ENCODE peak calls at places on chromosome 21, in eight cellular contexts. V is HFF-Myc, O is pancreas, G is GM23338, D is tibial nerve, U is cardiac fibroblast, K is prostate gland, C is astrocyte of the spinal cord. Q is an unnamed sample.
A peak's percentile ranks its signal among the peaks of the same experiment; 100 is the strongest.

GRCh38 chr21:34017127-34017961 is 56.0 kb upstream of the MRPS6 start:
- DNase-seq in V (no peak), O (no peak), G (no peak), D (no peak), U (peak; percentile 39), K (no peak), C (no peak), Q (no peak)

GRCh38 chr21:37208056-37208705 is 59.0 kb downstream of the VPS26C start:
- DNase-seq in V (no peak), O (no peak), G (no peak), D (peak; percentile 37), U (no peak), K (peak; percentile 51), C (peak; percentile 16), Q (no peak)

GRCh38 chr21:38165466-38166213 is 91.2 kb upstream of the KCNJ15 start:
- DNase-seq in V (peak; percentile 95), O (no peak), G (no peak), D (no peak), U (peak; percentile 17), K (no peak), C (peak; percentile 48), Q (peak; percentile 7)

GRCh38 chr21:35649186-35649585 is 411.1 kb downstream of the SETD4 start:
- DNase-seq in V (no peak), O (no peak), G (no peak), D (no peak), U (peak; percentile 39), K (no peak), C (peak; percentile 59), Q (peak; percentile 56)

GRCh38 chr21:29289317-29289716 is 9.4 kb upstream of the BACH1 start:
- DNase-seq in V (no peak), O (no peak), G (no peak), D (no peak), U (peak; percentile 52), K (no peak), C (no peak), Q (peak; percentile 59)

GRCh38 chr21:36203603-36203889 is 46.9 kb downstream of the DOP1B start:
- DNase-seq in V (peak; percentile 60), O (no peak), G (no peak), D (no peak), U (peak; percentile 64), K (no peak), C (peak; percentile 83), Q (peak; percentile 74)

GRCh38 chr21:33850401-33850800 is 65.2 kb downstream of the ATP5PO start:
- DNase-seq in V (no peak), O (no peak), G (no peak), D (no peak), U (no peak), K (no peak), C (no peak), Q (no peak)

GRCh38 chr21:26148071-26148470 is 22.5 kb downstream of the APP start:
- DNase-seq in V (no peak), O (no peak), G (peak; percentile 90), D (no peak), U (peak; percentile 43), K (no peak), C (no peak), Q (peak; percentile 49)

GRCh38 chr21:35831791-35832190 is 228.5 kb downstream of the SETD4 start:
- DNase-seq in V (no peak), O (no peak), G (no peak), D (no peak), U (no peak), K (no peak), C (no peak), Q (no peak)

GRCh38 chr21:35943752-35944151 is 116.6 kb downstream of the SETD4 start:
- DNase-seq in V (no peak), O (no peak), G (no peak), D (no peak), U (no peak), K (no peak), C (no peak), Q (no peak)

GRCh38 chr21:46227811-46228344 is 696 bp downstream of the LSS start:
- DNase-seq in V (no peak), O (peak; percentile 30), G (peak; percentile 24), D (no peak), U (no peak), K (no peak), C (no peak), Q (peak; percentile 17)

GRCh38 chr21:27423073-27423472 is 456.2 kb upstream of the ADAMTS5 start:
- DNase-seq in V (peak; percentile 52), O (no peak), G (no peak), D (peak; percentile 52), U (peak; percentile 88), K (no peak), C (peak; percentile 93), Q (peak; percentile 83)

GRCh38 chr21:28633803-28634572 is 358.7 kb downstream of the LTN1 start:
- DNase-seq in V (no peak), O (no peak), G (no peak), D (no peak), U (peak; percentile 92), K (no peak), C (peak; percentile 83), Q (peak; percentile 94)

GRCh38 chr21:45970674-45971486 is 10.7 kb upstream of the COL6A1 start:
- DNase-seq in V (no peak), O (peak; percentile 59), G (peak; percentile 79), D (no peak), U (peak; percentile 68), K (no peak), C (no peak), Q (peak; percentile 62)

GRCh38 chr21:26421724-26422123 is 151.4 kb downstream of the CYYR1 start:
- DNase-seq in V (no peak), O (no peak), G (no peak), D (no peak), U (no peak), K (no peak), C (no peak), Q (no peak)

GRCh38 chr21:39373634-39374033 is 24.7 kb upstream of the HMGN1 start:
- DNase-seq in V (no peak), O (no peak), G (peak; percentile 71), D (no peak), U (peak; percentile 53), K (no peak), C (peak; percentile 38), Q (peak; percentile 64)
- TF ChIP-seq CTCF in V (peak; percentile 39), O (no peak), G (peak; percentile 19), D (no peak), U (peak; percentile 37), K (no peak), C (peak; percentile 46), Q (peak; percentile 53)

GRCh38 chr21:14273736-14274538 is 58.0 kb downstream of the RBM11 start:
- DNase-seq in V (no peak), O (peak; percentile 72), G (peak; percentile 72), D (no peak), U (no peak), K (peak; percentile 4), C (no peak), Q (no peak)
- H3K4me3 ChIP-seq in V (no peak overlapping the region), O (peak overlapping the region; percentile 12), G (peak overlapping the region; percentile 60), D (peak overlapping the region; percentile 30), U (no peak overlapping the region), K (no peak overlapping the region), C (no peak overlapping the region), Q (no peak overlapping the region)

GRCh38 chr21:44762221-44763049 is 39.2 kb downstream of the UBE2G2 start:
- DNase-seq in V (no peak), O (no peak), G (no peak), D (no peak), U (no peak), K (no peak), C (no peak), Q (no peak)

GRCh38 chr21:44761747-44762208 is 39.8 kb downstream of the UBE2G2 start:
- DNase-seq in V (no peak), O (no peak), G (no peak), D (no peak), U (no peak), K (no peak), C (no peak), Q (no peak)

GRCh38 chr21:44760376-44760775 is 41.2 kb downstream of the UBE2G2 start:
- DNase-seq in V (no peak), O (no peak), G (no peak), D (no peak), U (no peak), K (no peak), C (no peak), Q (no peak)

GRCh38 chr21:44759628-44760285 is 41.9 kb downstream of the UBE2G2 start:
- DNase-seq in V (no peak), O (no peak), G (no peak), D (no peak), U (no peak), K (no peak), C (no peak), Q (no peak)

DNA sequence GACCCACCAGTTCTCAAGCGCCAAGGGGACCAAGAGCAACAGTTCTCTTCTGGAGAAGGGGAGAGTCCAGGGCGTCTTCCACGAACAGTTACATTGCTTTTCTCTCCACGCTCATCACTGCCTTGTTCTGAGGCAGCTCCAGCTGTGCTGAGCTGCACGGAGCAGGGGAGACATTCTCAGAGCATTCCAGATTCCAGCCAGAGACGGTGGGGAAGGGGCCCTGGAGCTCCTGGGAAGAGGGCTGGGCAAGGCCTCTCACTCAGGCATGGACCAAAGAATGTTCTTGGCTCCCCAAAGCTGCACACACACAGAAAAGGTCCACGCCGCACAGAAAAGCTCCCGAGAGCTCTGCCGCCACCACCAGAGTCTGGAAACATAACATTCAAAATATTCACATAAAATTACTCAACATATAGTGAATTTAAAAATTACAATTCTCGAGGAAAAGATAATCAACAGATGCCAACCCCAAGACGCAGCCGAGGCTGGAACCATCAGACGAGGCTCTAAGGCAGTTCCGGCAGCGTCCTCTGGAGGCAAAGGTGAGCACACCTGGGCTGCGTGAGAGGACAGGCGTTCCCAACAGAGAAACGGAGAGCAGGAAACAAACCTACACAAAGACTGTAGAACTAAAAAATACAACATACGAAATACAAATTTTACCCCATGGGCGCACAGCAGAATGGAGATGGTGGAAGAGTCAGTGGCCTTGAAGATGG is 40.5 kb downstream of the UBE2G2 start:
- DNase-seq in V (no peak), O (no peak), G (peak; percentile 91), D (no peak), U (no peak), K (no peak), C (no peak), Q (no peak)
- TF ChIP-seq CTCF in V (peak; percentile 44), O (no peak), G (peak; percentile 80), D (no peak), U (peak; percentile 29), K (no peak), C (peak; percentile 44), Q (peak; percentile 20)

DNA sequence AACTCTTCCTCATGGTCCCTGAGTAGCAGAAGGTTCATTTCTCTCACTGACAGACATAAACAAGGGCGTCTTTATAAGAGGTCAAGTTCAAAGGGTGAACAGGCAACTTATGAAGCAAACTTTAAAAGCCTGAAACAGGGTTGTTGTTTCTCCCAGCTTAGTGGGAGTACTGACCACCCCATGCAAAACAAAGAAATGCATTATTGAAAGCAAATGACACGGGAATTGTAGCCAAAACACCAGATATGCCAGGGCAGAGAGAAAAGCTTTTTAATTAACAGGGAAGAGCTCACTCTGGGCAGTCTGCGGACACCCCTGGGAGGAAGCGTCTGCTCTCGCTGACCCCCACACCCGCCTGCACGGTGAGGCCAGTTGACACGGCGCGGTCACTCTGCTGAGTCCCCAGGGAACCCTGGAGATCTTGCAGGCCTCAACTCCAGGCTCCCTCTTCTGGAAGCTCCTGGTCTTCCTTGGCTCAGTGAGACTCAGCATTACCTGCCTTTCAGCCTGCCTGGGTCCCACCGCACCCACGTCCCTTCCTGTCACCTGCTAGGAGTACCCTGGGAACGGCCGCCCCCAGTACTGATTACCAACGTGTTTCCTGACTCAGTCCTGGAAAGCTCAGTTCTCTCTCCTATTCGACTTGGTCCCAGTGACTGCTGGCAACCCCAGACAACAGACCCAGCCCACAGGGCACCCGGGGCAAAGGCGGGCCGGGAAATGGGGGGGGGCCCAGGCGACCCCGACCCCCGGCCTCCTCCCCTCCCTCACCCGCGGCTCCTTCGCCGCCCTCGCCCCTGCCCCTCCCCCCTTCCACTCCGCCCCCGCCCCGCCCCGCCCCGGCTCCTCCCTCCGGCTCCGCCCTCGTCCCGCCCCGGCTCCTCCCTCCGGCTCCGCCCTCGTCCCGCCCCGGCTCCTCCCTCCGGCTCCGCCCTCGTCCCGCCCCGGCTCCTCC is 972 bp downstream of the CFAP410 start:
- DNase-seq in V (peak; percentile 19), O (peak; percentile 81), G (peak; percentile 85), D (peak; percentile 57), U (peak; percentile 62), K (peak; percentile 64), C (peak; percentile 47), Q (peak; percentile 50)
- H3K4me3 ChIP-seq in V (peak overlapping the region; percentile 32), O (peak overlapping the region; percentile 23), G (peak overlapping the region; percentile 66), D (peak overlapping the region; percentile 78), U (peak overlapping the region; percentile 51), K (peak overlapping the region; percentile 31), C (peak overlapping the region; percentile 42), Q (peak overlapping the region; percentile 52)